ENCODE peak calls at places on chromosomes 5 and 9, in ten cellular contexts. L, Y, U, B, G, C, E, R, S and I are unnamed samples.

GRCh38 chr9:98990181-98990870 is 46.6 kb downstream of the COL15A1 start:
- DNase-seq in L (no peak), Y (no peak), U (no peak), B (no peak), G (no peak), C (no peak), E (no peak), R (no peak), S (no peak), I (peak)

GRCh38 chr5:57595530-57596098 is 113.0 kb upstream of the ACTBL2 start:
- DNase-seq in L (no peak), Y (peak), U (no peak), B (no peak), G (no peak), C (no peak), E (no peak), R (no peak), S (no peak), I (no peak)

GRCh38 chr5:74020488-74020887 is 394.5 kb downstream of the ARHGEF28 start:
- DNase-seq in L (no peak), Y (no peak), U (no peak), B (no peak), G (no peak), C (no peak), E (no peak), R (no peak), S (no peak), I (no peak)

GRCh38 chr5:93620487-93621339 is 37.7 kb downstream of the NR2F1 start:
- DNase-seq in L (peak), Y (peak), U (peak), B (peak), G (peak), C (peak), E (peak), R (peak), S (peak), I (peak)

GRCh38 chr5:180790020-180790419 is 12.6 kb downstream of the MGAT1 start:
- DNase-seq in L (no peak), Y (no peak), U (peak), B (no peak), G (no peak), C (no peak), E (no peak), R (no peak), S (no peak), I (peak)

GRCh38 chr5:128736567-128736966 is 198.5 kb upstream of the FBN2 start:
- DNase-seq in L (no peak), Y (no peak), U (peak), B (no peak), G (no peak), C (peak), E (peak), R (no peak), S (peak), I (no peak)

GRCh38 chr5:137091473-137091872 is 407.7 kb downstream of the SPOCK1 start:
- DNase-seq in L (no peak), Y (no peak), U (peak), B (peak), G (no peak), C (peak), E (peak), R (no peak), S (no peak), I (peak)

GRCh38 chr5:78649816-78650561 is 1.4 kb upstream of the LHFPL2 start:
- DNase-seq in L (peak), Y (peak), U (peak), B (peak), G (no peak), C (no peak), E (no peak), R (no peak), S (no peak), I (peak)